ENCODE peak calls at places on chromosomes 3 and 15, in seven cellular contexts. C is AG10803; E is sigmoid colon; A is activated naive CD4-positive, alpha-beta T cell treated with anti-CD3 and anti-CD28 coated beads, Interleukin-2, amount 50 U/mL, for 72 hours; O is neuronal stem cell; M is activated CD4-positive, alpha-beta T cell treated with anti-CD3 and anti-CD28 coated beads for 24 hours; U is breast epithelium. Y is an unnamed sample.

GRCh38 chr3:107235193-107235922 is 141.9 kb upstream of the CCDC54 start:
- DNase-seq in C (peak), E (no peak), A (no peak), O (no peak), M (no peak), U (no peak), Y (no peak)

GRCh38 chr3:134992586-134992985 is 197.5 kb downstream of the EPHB1 start:
- DNase-seq in C (no peak), E (no peak), A (no peak), O (no peak), M (no peak), U (no peak), Y (no peak)

GRCh38 chr3:7779331-7779730 is 722.3 kb upstream of the LMCD1 start:
- DNase-seq in C (no peak), E (no peak), A (no peak), O (no peak), M (no peak), U (no peak), Y (no peak)

GRCh38 chr3:58577269-58577821 is at the start of gene FAM107A:
- DNase-seq in C (peak), E (peak), A (no peak), O (no peak), M (no peak), U (peak), Y (no peak)

GRCh38 chr3:102593754-102594602 is 159.2 kb downstream of the ZPLD1 start:
- DNase-seq in C (no peak), E (no peak), A (no peak), O (no peak), M (no peak), U (no peak), Y (no peak)

GRCh38 chr3:172560026-172560425 is 36.8 kb upstream of the TNFSF10 start:
- DNase-seq in C (no peak), E (no peak), A (no peak), O (no peak), M (no peak), U (no peak), Y (no peak)

GRCh38 chr15:96735621-96736020 is 405.1 kb downstream of the NR2F2 start:
- DNase-seq in C (no peak), E (no peak), A (no peak), O (no peak), M (no peak), U (no peak), Y (no peak)

GRCh38 chr15:76994496-76994895 is 430 bp upstream of the PSTPIP1 start:
- DNase-seq in C (no peak), E (no peak), A (no peak), O (no peak), M (no peak), U (no peak), Y (no peak)

GRCh38 chr3:159234306-159234705 is 432.5 kb downstream of the MFSD1 start:
- DNase-seq in C (peak), E (no peak), A (no peak), O (no peak), M (no peak), U (no peak), Y (no peak)

GRCh38 chr3:126448893-126449180 is 26.9 kb downstream of the ZXDC start:
- DNase-seq in C (no peak), E (peak), A (no peak), O (no peak), M (no peak), U (no peak), Y (no peak)

GRCh38 chr15:23467110-23467600 is 20.1 kb upstream of the GOLGA6L2 start:
- DNase-seq in C (peak), E (no peak), A (no peak), O (no peak), M (no peak), U (no peak), Y (no peak)

GRCh38 chr3:151082880-151083838 is 2.3 kb upstream of the MED12L start:
- DNase-seq in C (no peak), E (no peak), A (no peak), O (no peak), M (no peak), U (no peak), Y (no peak)

GRCh38 chr15:76208786-76209424 is 102.4 kb downstream of the ETFA start:
- DNase-seq in C (no peak), E (no peak), A (no peak), O (no peak), M (no peak), U (no peak), Y (no peak)

GRCh38 chr3:113662824-113663223 is 33.6 kb downstream of the USF3 start:
- DNase-seq in C (no peak), E (no peak), A (no peak), O (no peak), M (no peak), U (no peak), Y (no peak)

GRCh38 chr15:53746101-53746500 is 13.4 kb downstream of the WDR72 start:
- DNase-seq in C (no peak), E (no peak), A (no peak), O (no peak), M (no peak), U (no peak), Y (no peak)

GRCh38 chr3:139982404-139982803 is 47.4 kb downstream of the CLSTN2 start:
- DNase-seq in C (no peak), E (no peak), A (no peak), O (no peak), M (no peak), U (no peak), Y (no peak)

GRCh38 chr15:75573001-75573400 is 6.1 kb downstream of the PTPN9 start:
- DNase-seq in C (peak), E (no peak), A (no peak), O (no peak), M (no peak), U (no peak), Y (no peak)

GRCh38 chr3:69823710-69824109 is 84.4 kb downstream of the MITF start:
- DNase-seq in C (peak), E (no peak), A (no peak), O (no peak), M (no peak), U (no peak), Y (no peak)

GRCh38 chr3:107458871-107459270 is 63.9 kb upstream of the BBX start:
- DNase-seq in C (no peak), E (no peak), A (no peak), O (no peak), M (no peak), U (no peak), Y (no peak)

GRCh38 chr15:57611938-57612337 is 20.2 kb downstream of the MYZAP start:
- DNase-seq in C (peak), E (peak), A (no peak), O (no peak), M (no peak), U (peak), Y (no peak)

GRCh38 chr15:101115887-101116680 is 135.8 kb downstream of the CHSY1 start:
- DNase-seq in C (peak), E (peak), A (no peak), O (no peak), M (no peak), U (peak), Y (no peak)

GRCh38 chr3:155367510-155367909 is 74.0 kb upstream of the STRIT1 start:
- DNase-seq in C (no peak), E (no peak), A (no peak), O (no peak), M (no peak), U (no peak), Y (no peak)

GRCh38 chr3:25355034-25355898 is 72.8 kb upstream of the RARB start:
- DNase-seq in C (no peak), E (no peak), A (no peak), O (no peak), M (no peak), U (no peak), Y (no peak)

GRCh38 chr15:35308802-35309201 is 223.7 kb upstream of the NANOGP8 start:
- DNase-seq in C (peak), E (peak), A (no peak), O (no peak), M (no peak), U (no peak), Y (no peak)

GRCh38 chr3:128278761-128279593 is 125.7 kb downstream of the EEFSEC start:
- DNase-seq in C (peak), E (peak), A (no peak), O (peak), M (no peak), U (no peak), Y (peak)

GRCh38 chr15:93479679-93480078 is 390.7 kb upstream of the RGMA start:
- DNase-seq in C (no peak), E (peak), A (no peak), O (no peak), M (no peak), U (peak), Y (no peak)

GRCh38 chr3:171284308-171285075 is 175.7 kb downstream of the TNIK start:
- DNase-seq in C (peak), E (peak), A (no peak), O (no peak), M (no peak), U (no peak), Y (no peak)

GRCh38 chr3:103992469-103992868 is 1374.2 kb upstream of the ALCAM start:
- DNase-seq in C (no peak), E (no peak), A (no peak), O (no peak), M (no peak), U (no peak), Y (no peak)

GRCh38 chr3:106425021-106425420 is 556.2 kb upstream of the CBLB start:
- DNase-seq in C (peak), E (no peak), A (no peak), O (no peak), M (no peak), U (no peak), Y (no peak)

GRCh38 chr3:190172751-190173150 is 52.1 kb upstream of the P3H2 start:
- DNase-seq in C (peak), E (no peak), A (no peak), O (no peak), M (no peak), U (no peak), Y (no peak)

GRCh38 chr3:53375019-53375418 is 27.7 kb upstream of the DCP1A start:
- DNase-seq in C (peak), E (peak), A (peak), O (peak), M (peak), U (peak), Y (no peak)

GRCh38 chr3:40292637-40293036 is 16.9 kb upstream of the EIF1B start:
- DNase-seq in C (no peak), E (no peak), A (no peak), O (peak), M (no peak), U (no peak), Y (no peak)

GRCh38 chr3:17995769-17996168 is 253.3 kb upstream of the TBC1D5 start:
- DNase-seq in C (no peak), E (no peak), A (no peak), O (no peak), M (no peak), U (no peak), Y (no peak)

GRCh38 chr3:3295586-3295985 is 116.1 kb upstream of the CRBN start:
- DNase-seq in C (no peak), E (no peak), A (no peak), O (no peak), M (no peak), U (no peak), Y (no peak)

GRCh38 chr15:34691024-34691423 is 63.8 kb downstream of the GJD2 start:
- DNase-seq in C (no peak), E (no peak), A (no peak), O (no peak), M (no peak), U (no peak), Y (no peak)

GRCh38 chr3:171334465-171334811 is 125.8 kb downstream of the TNIK start:
- DNase-seq in C (no peak), E (peak), A (no peak), O (no peak), M (no peak), U (no peak), Y (no peak)

GRCh38 chr15:37111427-37111717 is 11.0 kb upstream of the MEIS2 start:
- DNase-seq in C (no peak), E (no peak), A (no peak), O (no peak), M (no peak), U (no peak), Y (no peak)

GRCh38 chr3:17175187-17175839 is 290.6 kb downstream of the PLCL2 start:
- DNase-seq in C (peak), E (no peak), A (no peak), O (no peak), M (no peak), U (no peak), Y (no peak)

GRCh38 chr3:82281205-82281604 is 519.8 kb upstream of the GBE1 start:
- DNase-seq in C (no peak), E (no peak), A (no peak), O (peak), M (no peak), U (no peak), Y (no peak)